ENCODE peak calls at places on chromosomes 16 and 17, in four cellular contexts. K is activated CD4-positive, alpha-beta T cell treated with anti-CD3 and anti-CD28 coated beads, Interleukin-2, amount 10 ng/mL, durations not matched to agents 7 days and 5 days; U is ovary; N is SK-MEL-5. Q is an unnamed sample.

GRCh38 chr16:66354321-66354854 is 12.1 kb upstream of the CDH5 start:
- DNase-seq in K (no peak), U (no peak), N (no peak), Q (no peak)

GRCh38 chr16:3879258-3879886 is 1.1 kb downstream of the CREBBP start:
- DNase-seq in K (peak), U (no peak), N (no peak), Q (peak)

GRCh38 chr16:75252946-75253911 is 1.8 kb upstream of the BCAR1 start:
- DNase-seq in K (no peak), U (peak), N (no peak), Q (no peak)

GRCh38 chr17:74454197-74455024 is 12.0 kb upstream of the CD300A start:
- DNase-seq in K (no peak), U (peak), N (no peak), Q (no peak)

GRCh38 chr17:52419256-52419655 is 260.7 kb upstream of the CA10 start:
- DNase-seq in K (no peak), U (no peak), N (no peak), Q (no peak)

GRCh38 chr17:1108810-1109605 is 70.8 kb downstream of the ABR start:
- DNase-seq in K (peak), U (peak), N (peak), Q (peak)

GRCh38 chr17:40038882-40039513 is 15.2 kb downstream of the MED24 start:
- DNase-seq in K (no peak), U (peak), N (peak), Q (peak)

GRCh38 chr17:58060596-58061191 is 22.5 kb upstream of the DYNLL2 start:
- DNase-seq in K (no peak), U (peak), N (no peak), Q (no peak)

GRCh38 chr16:66609139-66609510 is 4.6 kb downstream of the CMTM3 start:
- DNase-seq in K (no peak), U (no peak), N (no peak), Q (no peak)

GRCh38 chr16:67481561-67482259 is 753 bp upstream of the ATP6V0D1 start:
- DNase-seq in K (peak), U (peak), N (no peak), Q (peak)

GRCh38 chr17:44324092-44324570 is 492 bp downstream of the SLC25A39 start:
- DNase-seq in K (no peak), U (no peak), N (no peak), Q (peak)

GRCh38 chr17:50189396-50190277 is 11.8 kb downstream of the COL1A1 start:
- DNase-seq in K (no peak), U (no peak), N (no peak), Q (no peak)

GRCh38 chr17:7014995-7015586 is 2.7 kb downstream of the RNASEK start:
- DNase-seq in K (peak), U (no peak), N (no peak), Q (no peak)

GRCh38 chr17:64449545-64449944 is 630 bp downstream of the MILR1 start:
- DNase-seq in K (no peak), U (no peak), N (no peak), Q (no peak)

GRCh38 chr17:348692-349425 is 3.7 kb downstream of the RPH3AL start:
- DNase-seq in K (no peak), U (no peak), N (peak), Q (no peak)

GRCh38 chr16:79593074-79593531 is 7.4 kb downstream of the MAF start:
- DNase-seq in K (no peak), U (no peak), N (no peak), Q (no peak)

GRCh38 chr16:2981177-2981898 is 1.1 kb upstream of the PKMYT1 start:
- DNase-seq in K (no peak), U (no peak), N (no peak), Q (peak)